ENCODE peak calls at places on chromosomes 16 and 17, in four cellular contexts. X, W, T and Q are unnamed samples.

GRCh38 chr17:65583921-65584603 is 22.6 kb upstream of the AXIN2 start:
- DNase-seq in W (no peak), T (no peak), X (no peak), Q (no peak)

GRCh38 chr16:22721497-22722100 is 92.4 kb upstream of the HS3ST2 start:
- DNase-seq in X (no peak), T (no peak), W (no peak), Q (peak)

GRCh38 chr16:68508013-68508412 is 31.1 kb upstream of the ZFP90 start:
- DNase-seq in T (no peak), X (no peak), W (no peak), Q (no peak)

GRCh38 chr17:57667461-57667923 is 77.6 kb downstream of the CCDC182 start:
- DNase-seq in T (no peak), X (no peak), W (no peak), Q (no peak)

GRCh38 chr16:56317998-56318912 is 107.1 kb downstream of the AMFR start:
- DNase-seq in X (peak), T (peak), W (peak), Q (peak)

GRCh38 chr17:76026714-76027158 is 370 bp downstream of the EVPL start:
- DNase-seq in X (no peak), T (no peak), W (no peak), Q (no peak)

GRCh38 chr17:76410328-76410965 is 26.0 kb downstream of the SPHK1 start:
- DNase-seq in W (no peak), T (no peak), X (no peak), Q (no peak)

GRCh38 chr16:22054847-22055590 is 37.3 kb upstream of the VWA3A start:
- DNase-seq in T (no peak), X (no peak), W (no peak), Q (no peak)